ENCODE peak calls at places on chromosomes 13 and 19, in four cellular contexts. L, M, J and I are unnamed samples.

GRCh38 chr13:110665491-110666254 is 40.2 kb downstream of the CARS2 start:
- DNase-seq in L (no peak), M (no peak), J (no peak), I (no peak)

GRCh38 chr19:4059493-4059880 is 7.2 kb downstream of the ZBTB7A start:
- DNase-seq in L (no peak), M (peak; percentile 64), J (peak; percentile 70), I (no peak)

GRCh38 chr19:41265376-41266153 is 1.4 kb downstream of the HNRNPUL1 start:
- DNase-seq in L (peak; percentile 24), M (peak; percentile 64), J (peak; percentile 27), I (peak; percentile 53)

GRCh38 chr19:8884416-8884815 is 52.2 kb downstream of the MBD3L1 start:
- DNase-seq in L (no peak), M (no peak), J (no peak), I (no peak)

GRCh38 chr19:41795031-41795461 is 1.3 kb upstream of the CEACAM3 start:
- DNase-seq in L (peak; percentile 18), M (no peak), J (peak; percentile 65), I (no peak)

GRCh38 chr13:106573279-106573831 is 5.4 kb upstream of the ARGLU1 start:
- DNase-seq in L (no peak), M (peak; percentile 71), J (no peak), I (no peak)

GRCh38 chr19:48819366-48819816 is 8.6 kb upstream of the BCAT2 start:
- DNase-seq in L (peak; percentile 11), M (peak; percentile 92), J (peak; percentile 97), I (peak; percentile 95)

GRCh38 chr13:30376426-30377311 is 45.6 kb upstream of the UBE2L5 start:
- DNase-seq in L (no peak), M (no peak), J (peak; percentile 45), I (no peak)

GRCh38 chr13:112351825-112352224 is 24.3 kb upstream of the SPACA7 start:
- DNase-seq in L (no peak), M (no peak), J (no peak), I (no peak)

GRCh38 chr19:14528419-14529253 is 758 bp upstream of the TECR start:
- DNase-seq in L (no peak), M (peak; percentile 75), J (no peak), I (peak; percentile 72)

GRCh38 chr19:32058131-32058530 is 287.3 kb upstream of the ZNF507 start:
- DNase-seq in L (no peak), M (no peak), J (no peak), I (no peak)

GRCh38 chr13:75507027-75508001 is 25.3 kb upstream of the TBC1D4 start:
- DNase-seq in L (no peak), M (no peak), J (no peak), I (no peak)

GRCh38 chr19:5805465-5806132 is 732 bp downstream of the NRTN start:
- DNase-seq in L (peak; percentile 86), M (peak; percentile 92), J (peak; percentile 88), I (peak; percentile 76)

GRCh38 chr19:13881231-13881691 is 4.3 kb downstream of the NANOS3 start:
- DNase-seq in L (no peak), M (no peak), J (no peak), I (no peak)

GRCh38 chr13:99847318-99847750 is 124.2 kb downstream of the ZIC5 start:
- DNase-seq in L (no peak), M (no peak), J (no peak), I (no peak)

GRCh38 chr19:4721196-4721595 is 2.4 kb downstream of the DPP9 start:
- DNase-seq in L (no peak), M (no peak), J (no peak), I (no peak)

GRCh38 chr13:100976993-100977392 is 302.4 kb upstream of the TMTC4 start:
- DNase-seq in L (no peak), M (no peak), J (no peak), I (no peak)

GRCh38 chr13:50514249-50514648 is 329.2 kb downstream of the DLEU7 start:
- DNase-seq in L (no peak), M (no peak), J (no peak), I (no peak)

GRCh38 chr19:18932216-18932841 is 8.7 kb downstream of the HOMER3 start:
- DNase-seq in L (peak; percentile 98), M (peak; percentile 87), J (peak; percentile 82), I (peak; percentile 79)

GRCh38 chr13:112943309-112944125 is 25.5 kb upstream of the MCF2L start:
- DNase-seq in L (no peak), M (peak; percentile 71), J (peak; percentile 61), I (peak; percentile 48)

GRCh38 chr19:54572696-54573311 is 786 bp upstream of the LILRA2 start:
- DNase-seq in L (peak; percentile 65), M (no peak), J (no peak), I (peak; percentile 61)

GRCh38 chr19:46963093-46963734 is 56.4 kb upstream of the NPAS1 start:
- DNase-seq in L (no peak), M (no peak), J (no peak), I (no peak)
- TF ChIP-seq POLR2A in L (no peak), M (no peak), J (no peak), I (no peak)

GRCh38 chr19:16207490-16208025 is 9.8 kb downstream of the AP1M1 start:
- DNase-seq in L (no peak), M (peak; percentile 46), J (no peak), I (no peak)
- TF ChIP-seq EP300 in L (no peak), M (no peak), J (no peak), I (no peak)

GRCh38 chr19:10113592-10113963 is 2.1 kb downstream of the P2RY11 start:
- DNase-seq in L (no peak), M (no peak), J (no peak), I (no peak)
- TF ChIP-seq POLR2AphosphoS5 in L (peak; percentile 9), M (no peak), J (no peak), I (no peak)

DNA sequence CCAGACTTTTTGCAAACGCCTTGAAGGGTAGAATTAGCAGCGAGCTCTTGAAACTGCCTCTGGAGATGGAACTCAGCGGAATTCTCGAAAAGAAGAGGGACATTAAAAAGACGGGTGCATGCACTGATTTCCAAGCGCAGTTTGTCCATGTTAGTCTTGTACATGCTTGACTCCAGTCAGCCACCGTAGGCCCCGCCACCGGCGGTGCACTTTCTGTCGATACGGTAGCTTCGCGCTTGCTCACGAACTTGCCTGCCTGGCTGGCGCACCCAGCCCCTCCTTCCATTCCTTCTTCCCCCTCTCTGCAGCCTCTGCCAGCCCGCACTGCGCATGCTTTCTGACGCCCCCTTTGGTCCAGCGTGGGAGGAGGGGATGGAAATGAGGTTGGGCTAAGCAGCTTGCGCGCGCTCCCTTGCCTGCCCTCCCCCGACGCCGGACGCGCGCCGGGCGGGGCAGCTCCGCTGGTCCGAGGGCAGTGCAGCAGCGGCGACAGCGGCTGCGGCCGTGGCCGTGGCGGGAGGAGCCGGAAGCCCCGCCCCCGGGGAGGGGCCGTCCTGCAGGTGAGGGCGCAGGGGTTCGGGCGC is at the start of gene ZNF575:
- DNase-seq in L (peak; percentile 91), M (peak; percentile 94), J (peak; percentile 87), I (peak; percentile 96)
- TF ChIP-seq POLR2A in L (peak; percentile 35), M (no peak), J (no peak), I (no peak)

GRCh38 chr13:98525852-98526512 is 50.9 kb downstream of the STK24 start:
- DNase-seq in L (no peak), M (peak; percentile 48), J (no peak), I (no peak)
- TF ChIP-seq EP300 in L (no peak), M (no peak), J (no peak), I (no peak)